ENCODE peak calls at places on chromosomes 2 and 18, in four cellular contexts. One of them, this sample, is unnamed.
A peak's percentile ranks its signal among the peaks of the same experiment; 100 is the strongest.

GRCh38 chr2:31402388-31402787 is 12.2 kb downstream of the XDH start:
- DNase-seq in effector memory CD4-positive, alpha-beta T cell: no peak
- DNase-seq in body of pancreas: no peak
- DNase-seq in breast epithelium: no peak
- DNase-seq in this sample: no peak

GRCh38 chr2:133518646-133519344 is 49.5 kb downstream of the NCKAP5 start:
- DNase-seq in body of pancreas: no peak
- DNase-seq in breast epithelium: no peak
- DNase-seq in effector memory CD4-positive, alpha-beta T cell: no peak
- DNase-seq in this sample: no peak

GRCh38 chr2:69755862-69756467 is 14.0 kb downstream of the ANXA4 start:
- DNase-seq in breast epithelium: peak; percentile 45
- DNase-seq in effector memory CD4-positive, alpha-beta T cell: no peak
- DNase-seq in body of pancreas: no peak
- DNase-seq in this sample: peak; percentile 67

GRCh38 chr2:204898928-204899640 is 353.8 kb downstream of the PARD3B start:
- DNase-seq in body of pancreas: no peak
- DNase-seq in breast epithelium: no peak
- DNase-seq in effector memory CD4-positive, alpha-beta T cell: no peak
- DNase-seq in this sample: no peak

GRCh38 chr2:25421746-25422431 is 80.2 kb upstream of the DNMT3A start:
- DNase-seq in effector memory CD4-positive, alpha-beta T cell: no peak
- DNase-seq in breast epithelium: no peak
- DNase-seq in body of pancreas: no peak
- DNase-seq in this sample: peak; percentile 18

GRCh38 chr2:149739171-149739879 is 151.8 kb upstream of the MMADHC start:
- DNase-seq in body of pancreas: no peak
- DNase-seq in breast epithelium: no peak
- DNase-seq in effector memory CD4-positive, alpha-beta T cell: no peak
- DNase-seq in this sample: no peak

GRCh38 chr2:122481244-122481622 is 725.8 kb downstream of the TSN start:
- DNase-seq in effector memory CD4-positive, alpha-beta T cell: no peak
- DNase-seq in breast epithelium: no peak
- DNase-seq in body of pancreas: no peak
- DNase-seq in this sample: no peak

GRCh38 chr2:199470672-199471442 is 13.1 kb upstream of the SATB2 start:
- DNase-seq in effector memory CD4-positive, alpha-beta T cell: no peak
- DNase-seq in breast epithelium: no peak
- DNase-seq in body of pancreas: no peak
- DNase-seq in this sample: no peak

GRCh38 chr2:128237081-128237534 is 81.6 kb downstream of the HS6ST1 start:
- DNase-seq in breast epithelium: no peak
- DNase-seq in body of pancreas: no peak
- DNase-seq in effector memory CD4-positive, alpha-beta T cell: no peak
- DNase-seq in this sample: no peak

GRCh38 chr18:69978743-69979715 is 31.4 kb upstream of the CD226 start:
- DNase-seq in body of pancreas: no peak
- DNase-seq in effector memory CD4-positive, alpha-beta T cell: no peak
- DNase-seq in breast epithelium: no peak
- DNase-seq in this sample: no peak

GRCh38 chr2:132754392-132754791 is 84.4 kb upstream of the LYPD1 start:
- DNase-seq in body of pancreas: no peak
- DNase-seq in effector memory CD4-positive, alpha-beta T cell: no peak
- DNase-seq in breast epithelium: no peak
- DNase-seq in this sample: no peak

GRCh38 chr2:64906853-64907536 is 82.2 kb upstream of the SLC1A4 start:
- DNase-seq in breast epithelium: no peak
- DNase-seq in body of pancreas: no peak
- DNase-seq in effector memory CD4-positive, alpha-beta T cell: no peak
- DNase-seq in this sample: no peak

GRCh38 chr2:227826019-227826521 is 12.4 kb downstream of the CCL20 start:
- DNase-seq in effector memory CD4-positive, alpha-beta T cell: no peak
- DNase-seq in body of pancreas: no peak
- DNase-seq in breast epithelium: peak; percentile 61
- DNase-seq in this sample: peak; percentile 70

GRCh38 chr18:13264986-13265900 is 46.7 kb downstream of the LDLRAD4 start:
- DNase-seq in effector memory CD4-positive, alpha-beta T cell: no peak
- DNase-seq in breast epithelium: peak; percentile 13
- DNase-seq in body of pancreas: no peak
- DNase-seq in this sample: no peak

GRCh38 chr2:176156959-176157498 is at the start of gene HOXD3:
- DNase-seq in effector memory CD4-positive, alpha-beta T cell: no peak
- DNase-seq in breast epithelium: no peak
- DNase-seq in body of pancreas: no peak
- DNase-seq in this sample: no peak

GRCh38 chr2:128311216-128311754 is 7.4 kb downstream of the HS6ST1 start:
- DNase-seq in effector memory CD4-positive, alpha-beta T cell: no peak
- DNase-seq in breast epithelium: no peak
- DNase-seq in body of pancreas: peak; percentile 4
- DNase-seq in this sample: no peak

GRCh38 chr18:63016270-63016669 is 300.9 kb downstream of the PHLPP1 start:
- DNase-seq in effector memory CD4-positive, alpha-beta T cell: no peak
- DNase-seq in body of pancreas: peak; percentile 60
- DNase-seq in breast epithelium: peak; percentile 33
- DNase-seq in this sample: peak; percentile 65

GRCh38 chr18:274313-274712 is 6.5 kb upstream of the THOC1 start:
- DNase-seq in breast epithelium: no peak
- DNase-seq in body of pancreas: no peak
- DNase-seq in effector memory CD4-positive, alpha-beta T cell: no peak
- DNase-seq in this sample: no peak

GRCh38 chr18:10409041-10409440 is 45.4 kb upstream of the APCDD1 start:
- DNase-seq in breast epithelium: no peak
- DNase-seq in body of pancreas: no peak
- DNase-seq in effector memory CD4-positive, alpha-beta T cell: no peak
- DNase-seq in this sample: no peak

GRCh38 chr18:60873708-60874107 is 459.5 kb upstream of the CDH20 start:
- DNase-seq in effector memory CD4-positive, alpha-beta T cell: no peak
- DNase-seq in breast epithelium: no peak
- DNase-seq in body of pancreas: no peak
- DNase-seq in this sample: no peak

GRCh38 chr2:233698740-233699139 is 6.0 kb downstream of the UGT1A6 start:
- DNase-seq in effector memory CD4-positive, alpha-beta T cell: no peak
- DNase-seq in body of pancreas: no peak
- DNase-seq in breast epithelium: no peak
- DNase-seq in this sample: no peak

GRCh38 chr2:216478151-216478550 is 20.5 kb upstream of the RPL37A start:
- DNase-seq in body of pancreas: no peak
- DNase-seq in effector memory CD4-positive, alpha-beta T cell: no peak
- DNase-seq in breast epithelium: no peak
- DNase-seq in this sample: no peak

GRCh38 chr2:73979021-73979420 is 5.7 kb upstream of the TET3 start:
- DNase-seq in body of pancreas: no peak
- DNase-seq in effector memory CD4-positive, alpha-beta T cell: peak; percentile 68
- DNase-seq in breast epithelium: no peak
- DNase-seq in this sample: no peak

GRCh38 chr2:127078028-127078427 is 28.9 kb downstream of the BIN1 start:
- DNase-seq in breast epithelium: no peak
- DNase-seq in body of pancreas: no peak
- DNase-seq in effector memory CD4-positive, alpha-beta T cell: no peak
- DNase-seq in this sample: no peak
- H3K4me1 ChIP-seq in breast epithelium: no peaks in the 10 kb centered on the region
- H3K4me1 ChIP-seq in body of pancreas: peaks cover 6% of the 10 kb centered on the region
- H3K4me1 ChIP-seq in effector memory CD4-positive, alpha-beta T cell: peaks cover 56% of the 10 kb centered on the region
- H3K4me1 ChIP-seq in this sample: peaks cover 13% of the 10 kb centered on the region

GRCh38 chr18:26442139-26442538 is 106.2 kb downstream of the KCTD1 start:
- DNase-seq in effector memory CD4-positive, alpha-beta T cell: no peak
- DNase-seq in body of pancreas: no peak
- DNase-seq in breast epithelium: no peak
- DNase-seq in this sample: no peak
- H3K4me3 ChIP-seq in effector memory CD4-positive, alpha-beta T cell: no peak overlapping the region
- H3K4me3 ChIP-seq in body of pancreas: no peak overlapping the region
- H3K4me3 ChIP-seq in breast epithelium: no peak overlapping the region
- H3K4me3 ChIP-seq in this sample: no peak overlapping the region

DNA sequence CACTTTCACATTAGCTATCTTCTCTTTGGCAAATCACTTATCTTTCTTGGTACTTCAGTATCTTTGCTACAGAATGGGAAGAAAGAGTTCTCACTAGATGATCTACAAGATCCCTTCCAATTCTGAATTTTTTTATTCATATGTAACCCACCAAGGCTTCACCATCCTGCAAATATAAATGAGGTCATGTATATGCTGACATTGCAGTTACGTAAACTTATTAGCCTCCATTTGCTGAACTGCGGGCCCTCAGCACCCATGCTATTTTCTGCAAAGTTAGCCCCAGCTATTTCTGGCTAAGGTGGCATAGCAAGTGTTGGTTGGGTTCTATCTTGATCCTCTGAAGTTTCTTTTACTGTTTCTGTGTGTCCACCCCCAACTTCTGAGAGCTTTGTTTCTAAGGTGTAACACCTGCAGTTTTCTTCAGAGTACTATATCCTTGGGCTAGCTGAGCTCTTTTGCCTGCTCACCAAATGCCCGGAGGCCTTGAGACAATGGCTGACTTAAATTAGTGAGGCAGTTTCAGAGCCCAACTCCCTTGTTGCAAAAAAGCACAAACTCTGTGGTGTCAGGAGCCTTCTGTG is 666.9 kb downstream of the IRS1 start:
- DNase-seq in body of pancreas: no peak
- DNase-seq in effector memory CD4-positive, alpha-beta T cell: no peak
- DNase-seq in breast epithelium: no peak
- DNase-seq in this sample: no peak
- H3K27ac ChIP-seq in body of pancreas: no peak overlapping the region
- H3K27ac ChIP-seq in effector memory CD4-positive, alpha-beta T cell: no peak overlapping the region
- H3K27ac ChIP-seq in breast epithelium: no peak overlapping the region
- H3K27ac ChIP-seq in this sample: no peak overlapping the region

GRCh38 chr2:182946949-182947348 is 80.5 kb upstream of the FRZB start:
- DNase-seq in breast epithelium: no peak
- DNase-seq in effector memory CD4-positive, alpha-beta T cell: no peak
- DNase-seq in body of pancreas: no peak
- DNase-seq in this sample: peak; percentile 51
- H3K4me1 ChIP-seq in breast epithelium: no peaks in the 10 kb centered on the region
- H3K4me1 ChIP-seq in effector memory CD4-positive, alpha-beta T cell: no peaks in the 10 kb centered on the region
- H3K4me1 ChIP-seq in body of pancreas: peaks cover 6% of the 10 kb centered on the region
- H3K4me1 ChIP-seq in this sample: no peaks in the 10 kb centered on the region

GRCh38 chr2:12045864-12046291 is 299.4 kb downstream of the LPIN1 start:
- DNase-seq in effector memory CD4-positive, alpha-beta T cell: no peak
- DNase-seq in body of pancreas: peak; percentile 29
- DNase-seq in breast epithelium: no peak
- DNase-seq in this sample: no peak
- H3K4me3 ChIP-seq in effector memory CD4-positive, alpha-beta T cell: no peak overlapping the region
- H3K4me3 ChIP-seq in body of pancreas: no peak overlapping the region
- H3K4me3 ChIP-seq in breast epithelium: no peak overlapping the region
- H3K4me3 ChIP-seq in this sample: no peak overlapping the region

GRCh38 chr2:54626884-54627283 is 96.6 kb upstream of the EML6 start:
- DNase-seq in body of pancreas: no peak
- DNase-seq in breast epithelium: no peak
- DNase-seq in effector memory CD4-positive, alpha-beta T cell: no peak
- DNase-seq in this sample: no peak

GRCh38 chr2:54628418-54628817 is 95.0 kb upstream of the EML6 start:
- DNase-seq in breast epithelium: no peak
- DNase-seq in effector memory CD4-positive, alpha-beta T cell: no peak
- DNase-seq in body of pancreas: no peak
- DNase-seq in this sample: no peak

GRCh38 chr2:54627973-54628372 is 95.5 kb upstream of the EML6 start:
- DNase-seq in body of pancreas: no peak
- DNase-seq in breast epithelium: no peak
- DNase-seq in effector memory CD4-positive, alpha-beta T cell: no peak
- DNase-seq in this sample: no peak

GRCh38 chr2:54624611-54625071 is 98.8 kb upstream of the EML6 start:
- DNase-seq in effector memory CD4-positive, alpha-beta T cell: no peak
- DNase-seq in breast epithelium: no peak
- DNase-seq in body of pancreas: no peak
- DNase-seq in this sample: no peak

DNA sequence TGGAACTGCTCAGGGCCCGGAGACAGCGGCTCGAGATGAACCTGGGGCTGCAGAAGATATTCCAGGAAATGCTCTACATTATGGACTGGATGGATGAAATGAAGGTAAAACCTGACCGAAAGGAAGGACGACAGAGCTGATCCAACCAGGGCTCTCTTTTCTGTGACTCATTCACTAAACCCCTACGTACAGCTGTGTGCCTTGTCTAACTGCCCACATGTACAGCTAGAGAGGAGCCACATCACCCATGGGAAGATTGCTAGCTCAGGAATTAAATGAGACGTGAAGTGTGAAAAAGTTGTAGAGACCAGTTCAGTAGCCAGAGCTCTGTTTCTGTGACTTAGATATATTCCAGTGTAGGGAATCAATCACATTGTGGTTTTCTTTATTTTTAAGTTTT is 97.3 kb upstream of the EML6 start:
- DNase-seq in breast epithelium: no peak
- DNase-seq in effector memory CD4-positive, alpha-beta T cell: no peak
- DNase-seq in body of pancreas: no peak
- DNase-seq in this sample: no peak
- H3K27ac ChIP-seq in breast epithelium: no peak overlapping the region
- H3K27ac ChIP-seq in effector memory CD4-positive, alpha-beta T cell: no peak overlapping the region
- H3K27ac ChIP-seq in body of pancreas: no peak overlapping the region
- H3K27ac ChIP-seq in this sample: no peak overlapping the region

This sample was measured in small intestine.